ENCODE peak calls at places on chromosome 17, in ten cellular contexts. X is A549; I is NT2/D1; N is AG04450; W is effector CD4-positive, alpha-beta T cell; P is stimulated activated CD8-positive, alpha-beta memory T cell treated with anti-CD3 and anti-CD28 coated beads, Interleukin-7, amount 100 ng/mL, for 1 hour; O is B cell; L is stomach; Q is activated T-helper 1 cell treated with anti-CD3 and anti-CD28 coated beads, Interleukin-2, amount 50 U/mL, for 16 hours; E is SK-N-SH. H is an unnamed sample.

GRCh38 chr17:14737984-14738651 is 437.2 kb downstream of the HS3ST3B1 start:
- DNase-seq in P (no peak), N (peak), L (peak), Q (no peak), W (no peak), I (no peak), E (no peak), X (peak), O (no peak), H (no peak)

GRCh38 chr17:44971776-44972483 is 3.8 kb upstream of the C1QL1 start:
- DNase-seq in X (no peak), I (no peak), W (no peak), Q (no peak), O (no peak), L (no peak), N (no peak), E (no peak), P (no peak), H (no peak)

GRCh38 chr17:19242926-19243325 is 5.8 kb downstream of the EPN2 start:
- DNase-seq in W (no peak), O (no peak), L (no peak), N (no peak), P (no peak), I (no peak), X (no peak), Q (no peak), E (no peak), H (no peak)

GRCh38 chr17:54948380-54948779 is 20.1 kb downstream of the COX11 start:
- DNase-seq in L (no peak), Q (no peak), N (peak), X (peak), P (no peak), E (no peak), O (no peak), W (no peak), I (no peak), H (no peak)

GRCh38 chr17:39486242-39486641 is 25.0 kb downstream of the CDK12 start:
- DNase-seq in O (no peak), L (peak), P (no peak), X (peak), E (no peak), W (no peak), Q (no peak), N (no peak), I (no peak), H (no peak)

GRCh38 chr17:47188266-47188665 is 829 bp downstream of the CDC27 start:
- DNase-seq in X (peak), N (no peak), W (no peak), I (no peak), O (peak), P (no peak), L (no peak), Q (no peak), E (peak), H (no peak)

GRCh38 chr17:70323269-70323668 is 153.9 kb downstream of the KCNJ2 start:
- DNase-seq in E (no peak), O (no peak), N (no peak), P (no peak), Q (no peak), L (no peak), X (no peak), I (no peak), W (no peak), H (no peak)

GRCh38 chr17:8518346-8518745 is 82.7 kb downstream of the NDEL1 start:
- DNase-seq in E (no peak), I (no peak), O (no peak), N (no peak), Q (no peak), P (no peak), L (no peak), W (no peak), X (no peak), H (no peak)

GRCh38 chr17:2982854-2983636 is 80.4 kb downstream of the OR1D5 start:
- DNase-seq in L (no peak), E (no peak), Q (no peak), W (no peak), O (no peak), N (peak), X (peak), I (no peak), P (no peak), H (peak)

GRCh38 chr17:40433551-40434384 is 9.5 kb upstream of the IGFBP4 start:
- DNase-seq in E (peak), P (no peak), X (no peak), L (no peak), Q (no peak), O (no peak), N (no peak), W (no peak), I (no peak), H (no peak)

GRCh38 chr17:2024572-2025219 is 438 bp downstream of the RTN4RL1 start:
- DNase-seq in P (no peak), I (no peak), O (no peak), E (peak), Q (no peak), L (no peak), N (no peak), X (peak), W (no peak), H (no peak)

GRCh38 chr17:4326608-4327007 is 39.9 kb downstream of the UBE2G1 start:
- DNase-seq in I (no peak), O (no peak), P (no peak), Q (no peak), W (no peak), X (no peak), N (no peak), L (no peak), E (no peak), H (no peak)

GRCh38 chr17:74536890-74537289 is 5.6 kb upstream of the CD300LB start:
- DNase-seq in X (no peak), Q (no peak), L (no peak), E (no peak), W (no peak), P (no peak), N (no peak), O (no peak), I (no peak), H (no peak)

GRCh38 chr17:57442401-57442823 is 186.1 kb downstream of the MSI2 start:
- DNase-seq in W (no peak), P (no peak), N (peak), X (no peak), E (no peak), L (no peak), Q (no peak), I (no peak), O (no peak), H (no peak)

GRCh38 chr17:45370949-45371413 is 54.2 kb upstream of the MAP3K14 start:
- DNase-seq in I (no peak), E (no peak), N (no peak), X (peak), W (no peak), Q (no peak), O (no peak), P (no peak), L (no peak), H (no peak)

GRCh38 chr17:77036841-77037381 is 103.9 kb upstream of the SEC14L1 start:
- DNase-seq in I (no peak), Q (no peak), O (no peak), N (no peak), L (peak), W (no peak), P (no peak), X (no peak), E (peak), H (peak)

GRCh38 chr17:21095735-21096134 is 31.0 kb upstream of the DHRS7B start:
- DNase-seq in W (no peak), P (no peak), I (no peak), Q (no peak), X (peak), N (no peak), O (no peak), L (no peak), E (no peak), H (no peak)

GRCh38 chr17:48194097-48194550 is 86.6 kb downstream of the SNX11 start:
- DNase-seq in X (peak), Q (no peak), O (no peak), L (no peak), E (no peak), P (no peak), W (no peak), N (peak), I (no peak), H (no peak)

GRCh38 chr17:43813386-43813785 is 19.6 kb downstream of the MPP3 start:
- DNase-seq in Q (no peak), E (no peak), L (no peak), X (no peak), N (no peak), P (no peak), O (no peak), W (no peak), I (no peak), H (no peak)

GRCh38 chr17:68291836-68292688 is 767 bp downstream of the ARSG start:
- DNase-seq in Q (peak), L (peak), W (peak), O (peak), I (no peak), N (no peak), P (peak), X (peak), E (peak), H (peak)

GRCh38 chr17:3917391-3917931 is 1.2 kb upstream of the P2RX1 start:
- DNase-seq in O (no peak), X (no peak), P (no peak), E (peak), I (no peak), Q (no peak), W (no peak), N (no peak), L (peak), H (no peak)

GRCh38 chr17:10616502-10617119 is 40.5 kb downstream of the MYH3 start:
- DNase-seq in I (peak), W (peak), E (peak), L (peak), P (peak), O (peak), Q (peak), N (peak), X (peak), H (peak)

GRCh38 chr17:79830763-79831366 is 8.4 kb downstream of the CBX4 start:
- DNase-seq in O (no peak), I (no peak), X (no peak), P (no peak), W (no peak), Q (no peak), N (no peak), L (no peak), E (no peak), H (no peak)

GRCh38 chr17:82019905-82020873 is 2.5 kb downstream of the CENPX start:
- DNase-seq in I (no peak), P (no peak), X (peak), W (peak), O (peak), L (peak), Q (peak), N (no peak), E (peak), H (no peak)

GRCh38 chr17:63823659-63824331 is 3.4 kb upstream of the PSMC5 start:
- DNase-seq in O (no peak), Q (no peak), N (no peak), P (no peak), X (no peak), E (no peak), W (no peak), I (no peak), L (no peak), H (no peak)

GRCh38 chr17:44558349-44559287 is 1.3 kb downstream of the FZD2 start:
- DNase-seq in I (no peak), P (no peak), E (no peak), W (no peak), X (no peak), N (no peak), L (no peak), Q (no peak), O (peak), H (no peak)

GRCh38 chr17:14092808-14093207 is 23.5 kb downstream of the COX10 start:
- DNase-seq in I (no peak), P (no peak), W (no peak), O (no peak), Q (no peak), X (no peak), L (no peak), N (no peak), E (no peak), H (no peak)

GRCh38 chr17:56676807-56677206 is 83.3 kb downstream of the NOG start:
- DNase-seq in W (no peak), N (no peak), X (peak), O (no peak), Q (no peak), E (no peak), I (no peak), L (no peak), P (no peak), H (no peak)

GRCh38 chr17:47072881-47073280 is 93.8 kb upstream of the RPRML start:
- DNase-seq in O (no peak), W (no peak), E (peak), L (no peak), N (no peak), I (no peak), Q (no peak), X (no peak), P (no peak), H (no peak)

GRCh38 chr17:3894188-3894587 is 1.3 kb upstream of the CAMKK1 start:
- DNase-seq in P (no peak), N (no peak), O (no peak), L (no peak), E (no peak), Q (no peak), W (no peak), X (no peak), I (no peak), H (no peak)

GRCh38 chr17:33725675-33726271 is 432.7 kb upstream of the ASIC2 start:
- DNase-seq in O (peak), P (no peak), W (no peak), Q (no peak), X (peak), E (peak), I (peak), N (no peak), L (peak), H (no peak)

H was measured in posterior cingulate gyrus.